ENCODE peak calls at places on chromosomes 1 and 21, in four cellular contexts. U is type B pancreatic cell, W is heart left ventricle, R is HCT116. V is an unnamed sample.

GRCh38 chr1:162541619-162542141 is 19.8 kb upstream of the UAP1 start:
- DNase-seq in R (peak; percentile 47), U (no peak), W (peak; percentile 76), V (no peak)

GRCh38 chr1:40391688-40392145 is 18.2 kb downstream of the SMAP2 start:
- DNase-seq in U (no peak), W (no peak), R (no peak), V (no peak)

GRCh38 chr1:225919906-225920305 is 4.1 kb downstream of the PYCR2 start:
- DNase-seq in R (no peak), W (peak; percentile 76), U (no peak), V (no peak)

GRCh38 chr1:94617139-94617805 is 75.7 kb upstream of the F3 start:
- DNase-seq in W (no peak), R (peak; percentile 48), U (no peak), V (no peak)

GRCh38 chr21:42256316-42256715 is 37.4 kb downstream of the ABCG1 start:
- DNase-seq in W (no peak), U (no peak), R (no peak), V (no peak)

GRCh38 chr1:186806477-186806876 is 22.3 kb upstream of the PLA2G4A start:
- DNase-seq in W (no peak), R (peak; percentile 45), U (no peak), V (no peak)

GRCh38 chr1:87226341-87226760 is 102.3 kb upstream of the LMO4 start:
- DNase-seq in W (peak; percentile 77), U (no peak), R (no peak), V (no peak)

GRCh38 chr1:180939706-180940094 is 27.0 kb downstream of the KIAA1614 start:
- DNase-seq in W (peak; percentile 13), U (no peak), R (no peak), V (no peak)

GRCh38 chr1:50105430-50105829 is 3.3 kb upstream of the ELAVL4 start:
- DNase-seq in W (no peak), R (no peak), U (no peak), V (no peak)
- TF ChIP-seq CTCF in W (peak; percentile 17), R (peak; percentile 33), U (peak; percentile 48), V (peak; percentile 38)

GRCh38 chr1:110829955-110830553 is 42.9 kb upstream of the CD53 start:
- DNase-seq in R (peak; percentile 45), U (no peak), W (no peak), V (no peak)
- TF ChIP-seq CTCF in R (peak; percentile 90), U (peak; percentile 80), W (peak; percentile 44), V (peak; percentile 93)

GRCh38 chr1:91546876-91547275 is 46.2 kb downstream of the CDC7 start:
- DNase-seq in W (no peak), U (no peak), R (no peak), V (no peak)
- TF ChIP-seq CTCF in W (no peak), U (no peak), R (peak; percentile 10), V (no peak)

GRCh38 chr1:221621683-221622082 is 120.2 kb downstream of the DUSP10 start:
- DNase-seq in W (no peak), U (no peak), R (no peak), V (no peak)
- TF ChIP-seq CTCF in W (no peak), U (no peak), R (no peak), V (no peak)

DNA sequence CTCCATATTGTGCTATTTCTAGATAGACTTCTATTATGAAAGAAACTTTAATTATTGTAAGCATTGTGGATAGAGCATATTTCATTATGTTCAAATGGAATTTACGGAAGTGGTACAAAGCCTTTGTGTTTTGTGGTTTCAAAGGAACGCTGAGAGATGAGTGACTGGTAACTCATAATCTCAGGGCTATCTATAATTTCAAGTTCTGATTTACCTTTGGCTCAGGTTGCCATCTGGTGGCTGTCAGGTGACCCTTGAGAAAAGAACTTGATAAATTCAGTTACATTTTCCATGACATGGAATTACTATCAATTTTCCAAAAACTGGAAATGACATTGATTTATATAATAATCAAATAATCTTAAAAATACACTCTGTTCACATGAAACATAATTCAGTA is 12.2 kb downstream of the NTNG1 start:
- DNase-seq in U (no peak), W (no peak), R (no peak), V (no peak)
- TF ChIP-seq CTCF in U (peak; percentile 14), W (no peak), R (no peak), V (no peak)

GRCh38 chr1:247760456-247760855 is at the start of gene OR1C1:
- DNase-seq in U (no peak), W (no peak), R (no peak), V (no peak)
- TF ChIP-seq CTCF in U (no peak), W (no peak), R (no peak), V (no peak)

GRCh38 chr1:117685936-117686806 is 80.3 kb downstream of the TENT5C start:
- DNase-seq in R (no peak), W (no peak), U (peak; percentile 13), V (no peak)
- TF ChIP-seq CTCF in R (no peak), W (no peak), U (no peak), V (no peak)

GRCh38 chr1:29238601-29238964 is 2.3 kb downstream of the PTPRU start:
- DNase-seq in W (no peak), R (no peak), U (no peak), V (no peak)
- TF ChIP-seq CTCF in W (no peak), R (no peak), U (no peak), V (no peak)

GRCh38 chr1:154765970-154766369 is 104.1 kb downstream of the KCNN3 start:
- DNase-seq in U (no peak), R (peak; percentile 38), W (no peak), V (peak; percentile 40)
- TF ChIP-seq CTCF in U (peak; percentile 59), R (peak; percentile 75), W (peak; percentile 37), V (peak; percentile 38)

V was measured in CD14-positive monocyte.